ENCODE peak calls at places on chromosome 10, in five cellular contexts. J, G, M, X and E are unnamed samples.

GRCh38 chr10:14185501-14186045 is 145.2 kb downstream of the FRMD4A start:
- DNase-seq in J (peak), G (no peak), M (peak), X (no peak), E (peak)

GRCh38 chr10:122207596-122207995 is 63.5 kb upstream of the BTBD16 start:
- DNase-seq in J (no peak), G (no peak), M (no peak), X (no peak), E (no peak)

GRCh38 chr10:122462533-122463465 is 1.4 kb downstream of the HTRA1 start:
- DNase-seq in J (peak), G (no peak), M (peak), X (no peak), E (no peak)

GRCh38 chr10:60480865-60481563 is 91.3 kb upstream of the ANK3 start:
- DNase-seq in J (no peak), G (no peak), M (peak), X (no peak), E (no peak)

GRCh38 chr10:97018251-97019212 is 167.2 kb downstream of the SLIT1 start:
- DNase-seq in J (peak), G (no peak), M (no peak), X (no peak), E (no peak)

GRCh38 chr10:93601774-93602162 is 733 bp upstream of the RBP4 start:
- DNase-seq in J (no peak), G (no peak), M (no peak), X (no peak), E (no peak)

GRCh38 chr10:70052462-70053211 is at the start of gene MACROH2A2:
- DNase-seq in J (peak), G (no peak), M (peak), X (peak), E (peak)

GRCh38 chr10:101310528-101311439 is 43.2 kb upstream of the BTRC start:
- DNase-seq in J (no peak), G (no peak), M (no peak), X (no peak), E (no peak)

GRCh38 chr10:35387768-35388167 is 51.5 kb downstream of the CCNY start:
- DNase-seq in J (no peak), G (no peak), M (peak), X (no peak), E (no peak)

GRCh38 chr10:99777918-99778716 is 4.3 kb upstream of the ABCC2 start:
- DNase-seq in J (no peak), G (no peak), M (no peak), X (no peak), E (no peak)